ENCODE peak calls at places on chromosomes 12 and 14, in seven cellular contexts. P is transverse colon; A is CD8-positive, alpha-beta memory T cell; G is AG04450; D is NCI-H1417 treated with DMSO at 0.1 percent for 48 hours; I is upper lobe of right lung; S is frontal cortex. Y is an unnamed sample.

GRCh38 chr12:96578526-96579125 is 89.2 kb downstream of the CFAP54 start:
- DNase-seq in P (no peak), A (no peak), G (peak; percentile 33), D (peak; percentile 60), I (no peak), S (peak; percentile 19), Y (peak; percentile 6)

GRCh38 chr12:3421599-3421998 is 69.4 kb upstream of the PRMT8 start:
- DNase-seq in P (no peak), A (no peak), G (no peak), D (no peak), I (no peak), S (no peak), Y (no peak)

GRCh38 chr12:45986646-45987338 is 3.6 kb downstream of the SCAF11 start:
- DNase-seq in P (no peak), A (no peak), G (no peak), D (no peak), I (no peak), S (no peak), Y (no peak)

GRCh38 chr12:39930066-39930465 is 175.8 kb downstream of the SLC2A13 start:
- DNase-seq in P (no peak), A (no peak), G (no peak), D (no peak), I (no peak), S (no peak), Y (no peak)

GRCh38 chr14:101838476-101838875 is 77.0 kb downstream of the PPP2R5C start:
- DNase-seq in P (no peak), A (no peak), G (no peak), D (no peak), I (no peak), S (no peak), Y (no peak)

GRCh38 chr14:35789651-35790050 is 19.4 kb downstream of the RALGAPA1 start:
- DNase-seq in P (no peak), A (no peak), G (no peak), D (no peak), I (no peak), S (no peak), Y (no peak)

GRCh38 chr12:24038211-24038997 is 88.9 kb upstream of the SOX5 start:
- DNase-seq in P (no peak), A (no peak), G (no peak), D (no peak), I (no peak), S (no peak), Y (no peak)

GRCh38 chr12:112370156-112370555 is 12.1 kb downstream of the HECTD4 start:
- DNase-seq in P (no peak), A (no peak), G (no peak), D (no peak), I (no peak), S (no peak), Y (no peak)

GRCh38 chr14:101761881-101762529 is 496 bp downstream of the PPP2R5C start:
- DNase-seq in P (peak; percentile 59), A (peak; percentile 67), G (no peak), D (no peak), I (peak; percentile 82), S (peak; percentile 44), Y (no peak)